ENCODE peak calls at places on chromosome 18, in nine cellular contexts. One of them, this sample, is unnamed.

GRCh38 chr18:79616651-79617518 is 62.7 kb upstream of the CTDP1 start:
- DNase-seq in CD4-positive, alpha-beta memory T cell: no peak
- DNase-seq in omental fat pad: no peak
- DNase-seq in skeletal muscle cell: no peak
- DNase-seq in NCI-H510A: no peak
- DNase-seq in cardiac muscle cell: peak; percentile 46
- DNase-seq in DMS153: no peak
- DNase-seq in anterior cingulate cortex: no peak
- DNase-seq in GM13977: no peak
- DNase-seq in this sample: no peak

GRCh38 chr18:45386256-45386655 is 229.0 kb upstream of the SLC14A2 start:
- DNase-seq in CD4-positive, alpha-beta memory T cell: no peak
- DNase-seq in cardiac muscle cell: peak; percentile 56
- DNase-seq in omental fat pad: no peak
- DNase-seq in GM13977: peak; percentile 14
- DNase-seq in NCI-H510A: no peak
- DNase-seq in anterior cingulate cortex: no peak
- DNase-seq in DMS153: no peak
- DNase-seq in skeletal muscle cell: no peak
- DNase-seq in this sample: no peak

GRCh38 chr18:23532848-23533247 is 29.5 kb downstream of the RMC1 start:
- DNase-seq in cardiac muscle cell: no peak
- DNase-seq in CD4-positive, alpha-beta memory T cell: no peak
- DNase-seq in GM13977: no peak
- DNase-seq in anterior cingulate cortex: no peak
- DNase-seq in skeletal muscle cell: no peak
- DNase-seq in DMS153: no peak
- DNase-seq in NCI-H510A: no peak
- DNase-seq in omental fat pad: no peak
- DNase-seq in this sample: no peak

GRCh38 chr18:13235981-13236380 is 17.4 kb downstream of the LDLRAD4 start:
- DNase-seq in anterior cingulate cortex: peak; percentile 24
- DNase-seq in cardiac muscle cell: no peak
- DNase-seq in GM13977: no peak
- DNase-seq in NCI-H510A: no peak
- DNase-seq in DMS153: no peak
- DNase-seq in skeletal muscle cell: no peak
- DNase-seq in CD4-positive, alpha-beta memory T cell: no peak
- DNase-seq in omental fat pad: no peak
- DNase-seq in this sample: peak; percentile 86

GRCh38 chr18:45670281-45670962 is 53.6 kb upstream of the SLC14A1 start:
- DNase-seq in GM13977: no peak
- DNase-seq in CD4-positive, alpha-beta memory T cell: peak; percentile 39
- DNase-seq in skeletal muscle cell: no peak
- DNase-seq in anterior cingulate cortex: no peak
- DNase-seq in DMS153: no peak
- DNase-seq in NCI-H510A: no peak
- DNase-seq in cardiac muscle cell: peak; percentile 87
- DNase-seq in omental fat pad: no peak
- DNase-seq in this sample: no peak

GRCh38 chr18:36476433-36476832 is 178.9 kb downstream of the FHOD3 start:
- DNase-seq in NCI-H510A: no peak
- DNase-seq in DMS153: no peak
- DNase-seq in CD4-positive, alpha-beta memory T cell: no peak
- DNase-seq in skeletal muscle cell: no peak
- DNase-seq in omental fat pad: no peak
- DNase-seq in GM13977: no peak
- DNase-seq in anterior cingulate cortex: no peak
- DNase-seq in cardiac muscle cell: no peak
- DNase-seq in this sample: no peak

GRCh38 chr18:36424741-36425142 is 127.2 kb downstream of the FHOD3 start:
- DNase-seq in NCI-H510A: no peak
- DNase-seq in DMS153: no peak
- DNase-seq in GM13977: no peak
- DNase-seq in omental fat pad: no peak
- DNase-seq in CD4-positive, alpha-beta memory T cell: no peak
- DNase-seq in anterior cingulate cortex: no peak
- DNase-seq in skeletal muscle cell: no peak
- DNase-seq in cardiac muscle cell: no peak
- DNase-seq in this sample: no peak

GRCh38 chr18:49548266-49548665 is 13.6 kb upstream of the LIPG start:
- DNase-seq in omental fat pad: no peak
- DNase-seq in anterior cingulate cortex: no peak
- DNase-seq in NCI-H510A: no peak
- DNase-seq in cardiac muscle cell: peak; percentile 30
- DNase-seq in GM13977: no peak
- DNase-seq in skeletal muscle cell: no peak
- DNase-seq in CD4-positive, alpha-beta memory T cell: no peak
- DNase-seq in DMS153: no peak
- DNase-seq in this sample: no peak

GRCh38 chr18:56267334-56267733 is 371.1 kb downstream of the TXNL1 start:
- DNase-seq in DMS153: no peak
- DNase-seq in NCI-H510A: no peak
- DNase-seq in CD4-positive, alpha-beta memory T cell: no peak
- DNase-seq in skeletal muscle cell: no peak
- DNase-seq in anterior cingulate cortex: no peak
- DNase-seq in omental fat pad: no peak
- DNase-seq in cardiac muscle cell: no peak
- DNase-seq in GM13977: no peak
- DNase-seq in this sample: no peak

GRCh38 chr18:55458456-55459238 is 129.3 kb downstream of the TCF4 start:
- DNase-seq in omental fat pad: no peak
- DNase-seq in GM13977: no peak
- DNase-seq in skeletal muscle cell: no peak
- DNase-seq in cardiac muscle cell: no peak
- DNase-seq in NCI-H510A: no peak
- DNase-seq in DMS153: no peak
- DNase-seq in CD4-positive, alpha-beta memory T cell: no peak
- DNase-seq in anterior cingulate cortex: no peak
- DNase-seq in this sample: no peak

GRCh38 chr18:45221363-45221762 is 393.9 kb upstream of the SLC14A2 start:
- DNase-seq in DMS153: no peak
- DNase-seq in GM13977: no peak
- DNase-seq in NCI-H510A: no peak
- DNase-seq in anterior cingulate cortex: no peak
- DNase-seq in CD4-positive, alpha-beta memory T cell: no peak
- DNase-seq in omental fat pad: no peak
- DNase-seq in skeletal muscle cell: no peak
- DNase-seq in cardiac muscle cell: peak; percentile 9
- DNase-seq in this sample: no peak

GRCh38 chr18:61333271-61333745 is at the start of gene CDH20:
- DNase-seq in cardiac muscle cell: peak; percentile 5
- DNase-seq in omental fat pad: no peak
- DNase-seq in GM13977: no peak
- DNase-seq in CD4-positive, alpha-beta memory T cell: no peak
- DNase-seq in anterior cingulate cortex: peak; percentile 64
- DNase-seq in DMS153: no peak
- DNase-seq in NCI-H510A: no peak
- DNase-seq in skeletal muscle cell: no peak
- DNase-seq in this sample: no peak

GRCh38 chr18:46070683-46071614 is 1.1 kb downstream of the PSTPIP2 start:
- DNase-seq in skeletal muscle cell: no peak
- DNase-seq in DMS153: no peak
- DNase-seq in NCI-H510A: no peak
- DNase-seq in CD4-positive, alpha-beta memory T cell: no peak
- DNase-seq in GM13977: no peak
- DNase-seq in cardiac muscle cell: no peak
- DNase-seq in anterior cingulate cortex: no peak
- DNase-seq in omental fat pad: no peak
- DNase-seq in this sample: no peak

GRCh38 chr18:70334728-70335329 is 46.0 kb downstream of the SOCS6 start:
- DNase-seq in DMS153: no peak
- DNase-seq in anterior cingulate cortex: no peak
- DNase-seq in CD4-positive, alpha-beta memory T cell: no peak
- DNase-seq in skeletal muscle cell: no peak
- DNase-seq in omental fat pad: no peak
- DNase-seq in NCI-H510A: no peak
- DNase-seq in GM13977: no peak
- DNase-seq in cardiac muscle cell: no peak
- DNase-seq in this sample: no peak

GRCh38 chr18:3525870-3526420 is 76.0 kb downstream of the TGIF1 start:
- DNase-seq in omental fat pad: no peak
- DNase-seq in skeletal muscle cell: peak; percentile 28
- DNase-seq in NCI-H510A: no peak
- DNase-seq in cardiac muscle cell: peak; percentile 36
- DNase-seq in DMS153: no peak
- DNase-seq in GM13977: peak; percentile 54
- DNase-seq in CD4-positive, alpha-beta memory T cell: peak; percentile 75
- DNase-seq in anterior cingulate cortex: peak; percentile 36
- DNase-seq in this sample: no peak

GRCh38 chr18:47166235-47166634 is 9.9 kb downstream of the IER3IP1 start:
- DNase-seq in GM13977: no peak
- DNase-seq in DMS153: no peak
- DNase-seq in omental fat pad: no peak
- DNase-seq in anterior cingulate cortex: no peak
- DNase-seq in skeletal muscle cell: no peak
- DNase-seq in NCI-H510A: no peak
- DNase-seq in CD4-positive, alpha-beta memory T cell: no peak
- DNase-seq in cardiac muscle cell: no peak
- DNase-seq in this sample: no peak

GRCh38 chr18:32469190-32469611 is 1.5 kb downstream of the GAREM1 start:
- DNase-seq in DMS153: no peak
- DNase-seq in NCI-H510A: peak; percentile 14
- DNase-seq in cardiac muscle cell: peak; percentile 43
- DNase-seq in omental fat pad: no peak
- DNase-seq in CD4-positive, alpha-beta memory T cell: peak; percentile 6
- DNase-seq in anterior cingulate cortex: no peak
- DNase-seq in GM13977: no peak
- DNase-seq in skeletal muscle cell: no peak
- DNase-seq in this sample: no peak

GRCh38 chr18:22185723-22186386 is 16.5 kb downstream of the GATA6 start:
- DNase-seq in DMS153: peak; percentile 74
- DNase-seq in anterior cingulate cortex: no peak
- DNase-seq in NCI-H510A: no peak
- DNase-seq in skeletal muscle cell: no peak
- DNase-seq in omental fat pad: no peak
- DNase-seq in cardiac muscle cell: no peak
- DNase-seq in GM13977: no peak
- DNase-seq in CD4-positive, alpha-beta memory T cell: no peak
- DNase-seq in this sample: no peak

GRCh38 chr18:49399003-49399402 is 61.4 kb downstream of the DYM start:
- DNase-seq in GM13977: peak; percentile 13
- DNase-seq in anterior cingulate cortex: no peak
- DNase-seq in DMS153: no peak
- DNase-seq in CD4-positive, alpha-beta memory T cell: no peak
- DNase-seq in skeletal muscle cell: no peak
- DNase-seq in omental fat pad: no peak
- DNase-seq in NCI-H510A: no peak
- DNase-seq in cardiac muscle cell: peak; percentile 35
- DNase-seq in this sample: no peak

GRCh38 chr18:22185298-22185697 is 15.9 kb downstream of the GATA6 start:
- DNase-seq in skeletal muscle cell: no peak
- DNase-seq in DMS153: peak; percentile 88
- DNase-seq in CD4-positive, alpha-beta memory T cell: no peak
- DNase-seq in cardiac muscle cell: no peak
- DNase-seq in anterior cingulate cortex: no peak
- DNase-seq in GM13977: no peak
- DNase-seq in NCI-H510A: no peak
- DNase-seq in omental fat pad: no peak
- DNase-seq in this sample: no peak

GRCh38 chr18:13562494-13563029 is 163.8 kb downstream of the FAM210A start:
- DNase-seq in anterior cingulate cortex: no peak
- DNase-seq in GM13977: peak; percentile 79
- DNase-seq in omental fat pad: no peak
- DNase-seq in cardiac muscle cell: no peak
- DNase-seq in DMS153: no peak
- DNase-seq in NCI-H510A: no peak
- DNase-seq in skeletal muscle cell: no peak
- DNase-seq in CD4-positive, alpha-beta memory T cell: peak; percentile 29
- DNase-seq in this sample: no peak

This sample was measured in ascending aorta.